ENCODE peak calls at places on chromosomes 11 and 22, in nine cellular contexts. One of them, this sample, is unnamed.
A peak's percentile ranks its signal among the peaks of the same experiment; 100 is the strongest.

GRCh38 chr11:35420371-35420770 is 1.0 kb upstream of the SLC1A2 start:
- DNase-seq in coronary artery: no peak
- DNase-seq in pancreas: no peak
- DNase-seq in cardiac muscle cell: peak; percentile 10
- DNase-seq in fibroblast of lung: no peak
- DNase-seq in astrocyte of the cerebellum: no peak
- DNase-seq in astrocyte of the spinal cord: no peak
- DNase-seq in fibroblast of the aortic adventitia: no peak
- DNase-seq in AG10803: no peak
- DNase-seq in this sample: no peak

GRCh38 chr11:11135820-11136476 is 217.1 kb downstream of the CSNK2A3 start:
- DNase-seq in coronary artery: no peak
- DNase-seq in pancreas: no peak
- DNase-seq in cardiac muscle cell: no peak
- DNase-seq in fibroblast of lung: no peak
- DNase-seq in astrocyte of the cerebellum: no peak
- DNase-seq in astrocyte of the spinal cord: no peak
- DNase-seq in fibroblast of the aortic adventitia: no peak
- DNase-seq in AG10803: no peak
- DNase-seq in this sample: no peak

GRCh38 chr22:44091021-44091721 is 67.1 kb downstream of the PARVB start:
- DNase-seq in coronary artery: no peak
- DNase-seq in pancreas: no peak
- DNase-seq in cardiac muscle cell: peak; percentile 33
- DNase-seq in fibroblast of lung: no peak
- DNase-seq in astrocyte of the cerebellum: no peak
- DNase-seq in astrocyte of the spinal cord: peak; percentile 10
- DNase-seq in fibroblast of the aortic adventitia: peak; percentile 18
- DNase-seq in AG10803: no peak
- DNase-seq in this sample: peak; percentile 31

GRCh38 chr22:47090591-47091240 is 328.3 kb downstream of the TBC1D22A start:
- DNase-seq in coronary artery: no peak
- DNase-seq in pancreas: no peak
- DNase-seq in cardiac muscle cell: no peak
- DNase-seq in fibroblast of lung: peak; percentile 47
- DNase-seq in astrocyte of the cerebellum: no peak
- DNase-seq in astrocyte of the spinal cord: peak; percentile 28
- DNase-seq in fibroblast of the aortic adventitia: peak; percentile 39
- DNase-seq in AG10803: peak; percentile 74
- DNase-seq in this sample: peak; percentile 48

GRCh38 chr11:35118906-35119305 is 20.1 kb upstream of the CD44 start:
- DNase-seq in coronary artery: no peak
- DNase-seq in pancreas: no peak
- DNase-seq in cardiac muscle cell: no peak
- DNase-seq in fibroblast of lung: no peak
- DNase-seq in astrocyte of the cerebellum: no peak
- DNase-seq in astrocyte of the spinal cord: no peak
- DNase-seq in fibroblast of the aortic adventitia: no peak
- DNase-seq in AG10803: no peak
- DNase-seq in this sample: no peak

GRCh38 chr11:117382746-117383145 is 55.1 kb downstream of the CEP164 start:
- DNase-seq in coronary artery: no peak
- DNase-seq in pancreas: no peak
- DNase-seq in cardiac muscle cell: no peak
- DNase-seq in fibroblast of lung: no peak
- DNase-seq in astrocyte of the cerebellum: no peak
- DNase-seq in astrocyte of the spinal cord: no peak
- DNase-seq in fibroblast of the aortic adventitia: no peak
- DNase-seq in AG10803: no peak
- DNase-seq in this sample: no peak

GRCh38 chr11:121754603-121755002 is 301.8 kb upstream of the SORL1-AS1 start:
- DNase-seq in coronary artery: no peak
- DNase-seq in pancreas: no peak
- DNase-seq in cardiac muscle cell: no peak
- DNase-seq in fibroblast of lung: peak; percentile 37
- DNase-seq in astrocyte of the cerebellum: no peak
- DNase-seq in astrocyte of the spinal cord: no peak
- DNase-seq in fibroblast of the aortic adventitia: peak; percentile 73
- DNase-seq in AG10803: peak; percentile 36
- DNase-seq in this sample: no peak

GRCh38 chr22:27318516-27318915 is 483.0 kb downstream of the MN1 start:
- DNase-seq in coronary artery: no peak
- DNase-seq in pancreas: no peak
- DNase-seq in cardiac muscle cell: peak; percentile 84
- DNase-seq in fibroblast of lung: peak; percentile 35
- DNase-seq in astrocyte of the cerebellum: peak; percentile 55
- DNase-seq in astrocyte of the spinal cord: peak; percentile 48
- DNase-seq in fibroblast of the aortic adventitia: peak; percentile 91
- DNase-seq in AG10803: peak; percentile 89
- DNase-seq in this sample: peak; percentile 94

GRCh38 chr11:114586797-114587196 is 8.8 kb downstream of the NXPE4 start:
- DNase-seq in coronary artery: no peak
- DNase-seq in pancreas: no peak
- DNase-seq in cardiac muscle cell: no peak
- DNase-seq in fibroblast of lung: no peak
- DNase-seq in astrocyte of the cerebellum: no peak
- DNase-seq in astrocyte of the spinal cord: no peak
- DNase-seq in fibroblast of the aortic adventitia: peak; percentile 44
- DNase-seq in AG10803: no peak
- DNase-seq in this sample: peak; percentile 29

GRCh38 chr22:35231585-35232084 is 25.7 kb upstream of the HMGXB4 start:
- DNase-seq in coronary artery: no peak
- DNase-seq in pancreas: peak; percentile 50
- DNase-seq in cardiac muscle cell: peak; percentile 82
- DNase-seq in fibroblast of lung: peak; percentile 64
- DNase-seq in astrocyte of the cerebellum: peak; percentile 42
- DNase-seq in astrocyte of the spinal cord: peak; percentile 65
- DNase-seq in fibroblast of the aortic adventitia: peak; percentile 69
- DNase-seq in AG10803: peak; percentile 52
- DNase-seq in this sample: peak; percentile 77

GRCh38 chr22:29570912-29571549 is 9.9 kb downstream of the NIPSNAP1 start:
- DNase-seq in coronary artery: no peak
- DNase-seq in pancreas: no peak
- DNase-seq in cardiac muscle cell: no peak
- DNase-seq in fibroblast of lung: no peak
- DNase-seq in astrocyte of the cerebellum: no peak
- DNase-seq in astrocyte of the spinal cord: no peak
- DNase-seq in fibroblast of the aortic adventitia: no peak
- DNase-seq in AG10803: no peak
- DNase-seq in this sample: no peak

GRCh38 chr22:40428796-40429195 is 58.4 kb downstream of the SGSM3 start:
- DNase-seq in coronary artery: no peak
- DNase-seq in pancreas: no peak
- DNase-seq in cardiac muscle cell: no peak
- DNase-seq in fibroblast of lung: no peak
- DNase-seq in astrocyte of the cerebellum: no peak
- DNase-seq in astrocyte of the spinal cord: no peak
- DNase-seq in fibroblast of the aortic adventitia: no peak
- DNase-seq in AG10803: no peak
- DNase-seq in this sample: no peak

GRCh38 chr22:32623943-32624342 is 149.3 kb downstream of the FBXO7 start:
- DNase-seq in coronary artery: peak; percentile 85
- DNase-seq in pancreas: no peak
- DNase-seq in cardiac muscle cell: no peak
- DNase-seq in fibroblast of lung: peak; percentile 98
- DNase-seq in astrocyte of the cerebellum: peak; percentile 23
- DNase-seq in astrocyte of the spinal cord: peak; percentile 84
- DNase-seq in fibroblast of the aortic adventitia: peak; percentile 85
- DNase-seq in AG10803: peak; percentile 93
- DNase-seq in this sample: peak; percentile 79

GRCh38 chr22:32204856-32205722 is at the start of gene RFPL2:
- DNase-seq in coronary artery: no peak
- DNase-seq in pancreas: no peak
- DNase-seq in cardiac muscle cell: peak; percentile 90
- DNase-seq in fibroblast of lung: no peak
- DNase-seq in astrocyte of the cerebellum: peak; percentile 8
- DNase-seq in astrocyte of the spinal cord: peak; percentile 15
- DNase-seq in fibroblast of the aortic adventitia: peak; percentile 9
- DNase-seq in AG10803: peak; percentile 1
- DNase-seq in this sample: peak; percentile 4

GRCh38 chr22:22111267-22111751 is 128.7 kb upstream of the TOP3B start:
- DNase-seq in coronary artery: no peak
- DNase-seq in pancreas: no peak
- DNase-seq in cardiac muscle cell: no peak
- DNase-seq in fibroblast of lung: peak; percentile 42
- DNase-seq in astrocyte of the cerebellum: peak; percentile 46
- DNase-seq in astrocyte of the spinal cord: peak; percentile 78
- DNase-seq in fibroblast of the aortic adventitia: peak; percentile 77
- DNase-seq in AG10803: peak; percentile 49
- DNase-seq in this sample: peak; percentile 66

GRCh38 chr11:20668410-20668809 is 976 bp upstream of the NELL1 start:
- DNase-seq in coronary artery: no peak
- DNase-seq in pancreas: no peak
- DNase-seq in cardiac muscle cell: no peak
- DNase-seq in fibroblast of lung: no peak
- DNase-seq in astrocyte of the cerebellum: no peak
- DNase-seq in astrocyte of the spinal cord: no peak
- DNase-seq in fibroblast of the aortic adventitia: no peak
- DNase-seq in AG10803: no peak
- DNase-seq in this sample: no peak
- H3K4me3 ChIP-seq in coronary artery: no peak overlapping the region
- H3K4me3 ChIP-seq in pancreas: no peak overlapping the region
- H3K4me3 ChIP-seq in cardiac muscle cell: no peak overlapping the region
- H3K4me3 ChIP-seq in fibroblast of lung: no peak overlapping the region
- H3K4me3 ChIP-seq in astrocyte of the cerebellum: no peak overlapping the region
- H3K4me3 ChIP-seq in astrocyte of the spinal cord: no peak overlapping the region
- H3K4me3 ChIP-seq in fibroblast of the aortic adventitia: no peak overlapping the region
- H3K4me3 ChIP-seq in AG10803: no peak overlapping the region
- H3K4me3 ChIP-seq in this sample: no peak overlapping the region

DNA sequence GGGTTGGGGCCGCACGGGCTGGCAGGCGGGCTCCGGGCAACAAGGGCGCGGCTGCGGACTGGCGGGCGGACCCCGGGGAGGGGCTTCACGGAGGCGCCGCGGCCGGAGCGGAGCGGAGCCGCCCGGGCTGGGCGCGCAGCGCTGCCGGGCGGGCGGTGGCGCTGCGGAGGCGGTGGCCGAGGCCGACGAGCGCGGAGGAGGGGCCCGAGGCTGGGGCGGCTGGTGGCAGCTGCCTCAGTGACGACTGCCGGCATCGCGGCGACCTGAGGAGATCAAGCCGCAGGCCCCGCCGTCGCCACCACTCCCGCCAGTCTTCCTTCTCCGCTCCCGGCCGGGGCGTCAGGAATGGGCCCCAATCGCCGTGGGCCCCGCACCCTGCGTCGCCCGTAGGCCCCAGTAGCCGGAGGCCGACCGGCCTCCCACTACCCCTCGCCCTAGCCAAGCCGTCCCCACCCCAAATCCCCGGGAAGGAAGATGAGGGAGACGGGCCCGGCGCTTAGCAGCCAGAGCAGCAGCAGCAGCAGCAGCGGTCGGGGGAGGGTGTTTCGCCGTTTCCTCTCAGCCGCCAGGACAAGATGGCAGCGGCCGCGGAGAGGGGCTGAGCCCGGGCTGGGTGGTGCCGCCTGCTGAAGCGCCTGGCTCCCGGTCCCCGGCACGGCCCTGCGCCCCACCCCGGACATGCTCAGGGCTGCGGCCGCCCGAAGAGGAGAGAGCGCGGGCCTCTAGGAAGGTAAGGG is at the start of gene HIPK3:
- DNase-seq in coronary artery: peak; percentile 88
- DNase-seq in pancreas: peak; percentile 83
- DNase-seq in cardiac muscle cell: peak; percentile 93
- DNase-seq in fibroblast of lung: peak; percentile 75
- DNase-seq in astrocyte of the cerebellum: no peak
- DNase-seq in astrocyte of the spinal cord: peak; percentile 70
- DNase-seq in fibroblast of the aortic adventitia: peak; percentile 70
- DNase-seq in AG10803: peak; percentile 84
- DNase-seq in this sample: peak; percentile 75
- TF ChIP-seq CTCF in coronary artery: no peak
- TF ChIP-seq CTCF in pancreas: no peak
- TF ChIP-seq CTCF in cardiac muscle cell: peak; percentile 16
- TF ChIP-seq CTCF in fibroblast of lung: no peak
- TF ChIP-seq CTCF in astrocyte of the cerebellum: no peak
- TF ChIP-seq CTCF in astrocyte of the spinal cord: peak; percentile 9
- TF ChIP-seq CTCF in fibroblast of the aortic adventitia: no peak
- TF ChIP-seq CTCF in AG10803: no peak
- TF ChIP-seq CTCF in this sample: no peak

GRCh38 chr11:45654242-45654641 is 11.2 kb downstream of the CHST1 start:
- DNase-seq in coronary artery: peak; percentile 71
- DNase-seq in pancreas: no peak
- DNase-seq in cardiac muscle cell: no peak
- DNase-seq in fibroblast of lung: no peak
- DNase-seq in astrocyte of the cerebellum: no peak
- DNase-seq in astrocyte of the spinal cord: no peak
- DNase-seq in fibroblast of the aortic adventitia: no peak
- DNase-seq in AG10803: no peak
- DNase-seq in this sample: no peak

GRCh38 chr11:45652781-45653180 is 12.6 kb downstream of the CHST1 start:
- DNase-seq in coronary artery: peak; percentile 36
- DNase-seq in pancreas: no peak
- DNase-seq in cardiac muscle cell: no peak
- DNase-seq in fibroblast of lung: peak; percentile 13
- DNase-seq in astrocyte of the cerebellum: no peak
- DNase-seq in astrocyte of the spinal cord: no peak
- DNase-seq in fibroblast of the aortic adventitia: peak; percentile 75
- DNase-seq in AG10803: peak; percentile 83
- DNase-seq in this sample: peak; percentile 55

GRCh38 chr11:45654741-45655283 is 10.6 kb downstream of the CHST1 start:
- DNase-seq in coronary artery: peak; percentile 36
- DNase-seq in pancreas: no peak
- DNase-seq in cardiac muscle cell: no peak
- DNase-seq in fibroblast of lung: no peak
- DNase-seq in astrocyte of the cerebellum: no peak
- DNase-seq in astrocyte of the spinal cord: no peak
- DNase-seq in fibroblast of the aortic adventitia: no peak
- DNase-seq in AG10803: no peak
- DNase-seq in this sample: no peak

GRCh38 chr11:45651841-45652745 is 13.3 kb downstream of the CHST1 start:
- DNase-seq in coronary artery: peak; percentile 63
- DNase-seq in pancreas: no peak
- DNase-seq in cardiac muscle cell: no peak
- DNase-seq in fibroblast of lung: no peak
- DNase-seq in astrocyte of the cerebellum: no peak
- DNase-seq in astrocyte of the spinal cord: no peak
- DNase-seq in fibroblast of the aortic adventitia: no peak
- DNase-seq in AG10803: no peak
- DNase-seq in this sample: no peak

DNA sequence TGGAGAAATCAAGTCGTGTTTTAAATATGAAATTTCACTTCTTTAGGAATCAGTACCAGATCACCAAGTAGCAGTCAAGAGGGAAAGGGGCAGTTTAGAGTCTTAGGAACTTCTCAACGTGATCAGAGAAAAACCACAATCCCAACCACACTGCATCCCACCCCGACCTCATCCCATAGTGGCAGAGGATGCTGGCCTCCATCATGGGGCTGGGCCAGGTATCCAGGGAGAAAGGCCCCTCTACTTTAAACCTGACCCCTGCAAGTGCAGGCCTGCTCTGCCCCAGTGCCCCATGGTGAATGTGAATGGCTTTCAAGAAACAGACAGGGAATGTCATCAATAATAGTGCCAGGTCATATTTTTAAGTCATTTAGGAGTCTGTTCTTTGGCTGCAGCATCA is 12.1 kb downstream of the CHST1 start:
- DNase-seq in coronary artery: peak; percentile 29
- DNase-seq in pancreas: no peak
- DNase-seq in cardiac muscle cell: no peak
- DNase-seq in fibroblast of lung: no peak
- DNase-seq in astrocyte of the cerebellum: no peak
- DNase-seq in astrocyte of the spinal cord: no peak
- DNase-seq in fibroblast of the aortic adventitia: no peak
- DNase-seq in AG10803: no peak
- DNase-seq in this sample: no peak
- H3K4me3 ChIP-seq in coronary artery: no peak overlapping the region
- H3K4me3 ChIP-seq in pancreas: no peak overlapping the region
- H3K4me3 ChIP-seq in cardiac muscle cell: no peak overlapping the region
- H3K4me3 ChIP-seq in fibroblast of lung: no peak overlapping the region
- H3K4me3 ChIP-seq in astrocyte of the cerebellum: no peak overlapping the region
- H3K4me3 ChIP-seq in astrocyte of the spinal cord: no peak overlapping the region
- H3K4me3 ChIP-seq in fibroblast of the aortic adventitia: no peak overlapping the region
- H3K4me3 ChIP-seq in AG10803: no peak overlapping the region
- H3K4me3 ChIP-seq in this sample: no peak overlapping the region

GRCh38 chr11:111019449-111019848 is 226.1 kb upstream of the POU2AF2 start:
- DNase-seq in coronary artery: no peak
- DNase-seq in pancreas: no peak
- DNase-seq in cardiac muscle cell: no peak
- DNase-seq in fibroblast of lung: no peak
- DNase-seq in astrocyte of the cerebellum: no peak
- DNase-seq in astrocyte of the spinal cord: no peak
- DNase-seq in fibroblast of the aortic adventitia: no peak
- DNase-seq in AG10803: no peak
- DNase-seq in this sample: no peak
- TF ChIP-seq CTCF in coronary artery: no peak
- TF ChIP-seq CTCF in pancreas: no peak
- TF ChIP-seq CTCF in cardiac muscle cell: no peak
- TF ChIP-seq CTCF in fibroblast of lung: no peak
- TF ChIP-seq CTCF in astrocyte of the cerebellum: no peak
- TF ChIP-seq CTCF in astrocyte of the spinal cord: no peak
- TF ChIP-seq CTCF in fibroblast of the aortic adventitia: no peak
- TF ChIP-seq CTCF in AG10803: no peak
- TF ChIP-seq CTCF in this sample: no peak